ENCODE peak calls at places on chromosomes 6 and 20, in eight cellular contexts. F is lung, H is mesendoderm, X is hepatocyte, N is heart left ventricle, W is prostate gland, K is upper lobe of left lung, V is brain microvascular endothelial cell. U is an unnamed sample.

GRCh38 chr6:165453395-165453794 is 144.0 kb upstream of the C6orf118 start:
- DNase-seq in W (no peak), F (no peak), H (no peak), X (no peak), V (no peak), K (no peak), N (no peak), U (no peak)

GRCh38 chr6:136762022-136762975 is 30.0 kb downstream of the MAP3K5 start:
- DNase-seq in F (no peak), W (no peak), X (no peak), N (no peak), K (no peak), V (no peak), H (no peak), U (no peak)

GRCh38 chr6:83341765-83342164 is 89.1 kb downstream of the ME1 start:
- DNase-seq in X (no peak), K (no peak), N (no peak), V (no peak), W (no peak), H (peak; percentile 10), F (no peak), U (no peak)

GRCh38 chr6:114390176-114390575 is 47.4 kb upstream of the HS3ST5 start:
- DNase-seq in K (no peak), F (no peak), W (no peak), X (no peak), H (peak; percentile 78), V (no peak), N (no peak), U (no peak)

GRCh38 chr6:141164042-141164748 is 968.5 kb upstream of the GJE1 start:
- DNase-seq in F (no peak), H (peak; percentile 15), N (peak; percentile 49), K (no peak), W (no peak), X (peak; percentile 47), V (no peak), U (peak; percentile 44)

GRCh38 chr6:166751051-166751595 is 124.1 kb upstream of the RPS6KA2 start:
- DNase-seq in X (no peak), K (no peak), W (no peak), N (no peak), H (peak; percentile 72), F (no peak), V (peak; percentile 6), U (no peak)

GRCh38 chr6:154223296-154223695 is 133.3 kb downstream of the IPCEF1 start:
- DNase-seq in N (no peak), K (no peak), H (no peak), X (no peak), V (no peak), W (no peak), F (no peak), U (no peak)

GRCh38 chr6:43977404-43978111 is 149.7 kb downstream of the MRPL14 start:
- DNase-seq in H (no peak), X (no peak), N (no peak), F (no peak), K (no peak), W (no peak), V (no peak), U (peak; percentile 23)

GRCh38 chr6:91824346-91824745 is 1237.5 kb upstream of the MAP3K7 start:
- DNase-seq in W (no peak), F (no peak), V (no peak), H (no peak), N (no peak), X (no peak), K (no peak), U (no peak)

GRCh38 chr20:63033635-63034510 is 27.1 kb upstream of the BHLHE23 start:
- DNase-seq in X (no peak), V (no peak), K (peak; percentile 40), F (no peak), N (no peak), W (no peak), H (no peak), U (no peak)

GRCh38 chr6:125945378-125946141 is 11.0 kb upstream of the HINT3 start:
- DNase-seq in V (peak; percentile 88), H (peak; percentile 83), W (no peak), N (no peak), X (peak; percentile 52), F (no peak), K (no peak), U (no peak)

GRCh38 chr20:25275813-25276532 is 28.1 kb downstream of the PYGB start:
- DNase-seq in K (peak; percentile 74), N (peak; percentile 24), X (no peak), F (no peak), V (no peak), H (no peak), W (no peak), U (peak; percentile 20)

DNA sequence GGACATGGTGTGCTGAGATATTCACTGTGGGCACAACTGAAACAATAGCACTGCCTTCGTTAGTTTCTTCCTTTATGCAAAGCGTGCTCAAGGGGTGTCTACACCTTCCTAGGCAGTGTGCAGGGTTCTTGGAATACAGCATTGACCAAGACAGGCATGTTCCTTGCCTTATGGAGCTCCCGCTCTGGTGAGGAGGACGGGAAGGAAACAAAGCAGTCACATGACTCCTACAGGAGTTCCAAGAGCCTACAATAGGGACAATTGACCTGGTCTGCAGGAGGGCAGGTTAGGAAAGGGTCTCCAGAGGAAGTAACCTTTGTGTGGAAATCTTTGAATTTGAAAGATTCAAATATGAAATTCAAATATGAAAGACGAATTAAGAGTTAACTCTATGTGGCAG is 25.8 kb upstream of the SIRPB2 start:
- DNase-seq in K (no peak), X (no peak), V (no peak), N (no peak), F (no peak), W (no peak), H (no peak), U (no peak)
- H3K27ac ChIP-seq in K (no peak overlapping the region), X (no peak overlapping the region), V (no peak overlapping the region), N (no peak overlapping the region), F (no peak overlapping the region), W (no peak overlapping the region), H (no peak overlapping the region), U (no peak overlapping the region)

DNA sequence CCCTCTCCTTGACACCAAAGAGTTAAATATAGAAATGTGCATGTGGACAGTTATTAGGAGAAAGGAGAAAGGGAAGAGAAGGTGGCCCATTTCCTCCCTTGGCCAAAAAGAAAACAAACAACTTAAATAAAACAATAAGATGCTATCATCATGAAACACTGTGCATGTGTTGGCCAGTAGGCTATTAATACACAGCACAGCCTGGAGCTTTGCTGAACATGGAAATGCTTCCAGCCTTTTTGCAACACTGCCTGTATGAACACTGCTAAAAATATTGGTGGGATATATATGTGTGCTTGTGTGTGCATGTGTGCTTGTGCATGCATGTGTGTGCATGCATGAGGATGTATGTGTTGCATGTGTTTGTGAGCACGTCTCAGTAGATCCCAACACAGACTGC is 100.4 kb downstream of the LY86 start:
- DNase-seq in H (no peak), F (no peak), V (no peak), W (no peak), X (no peak), N (no peak), K (no peak), U (no peak)
- H3K27ac ChIP-seq in H (no peak overlapping the region), F (peak overlapping the region; percentile 63), V (no peak overlapping the region), W (peak overlapping the region; percentile 57), X (no peak overlapping the region), N (peak overlapping the region; percentile 76), K (peak overlapping the region; percentile 86), U (peak overlapping the region; percentile 84)

GRCh38 chr6:27370391-27370790 is 18.2 kb upstream of the ZNF391 start:
- DNase-seq in H (no peak), W (no peak), V (no peak), X (no peak), F (no peak), N (no peak), K (no peak), U (no peak)

GRCh38 chr6:27375613-27376079 is 12.9 kb upstream of the ZNF391 start:
- DNase-seq in V (no peak), K (no peak), W (no peak), N (no peak), X (peak; percentile 7), F (no peak), H (peak; percentile 70), U (no peak)

GRCh38 chr6:27374824-27375612 is 13.5 kb upstream of the ZNF391 start:
- DNase-seq in X (peak; percentile 86), W (peak; percentile 83), N (peak; percentile 86), V (peak; percentile 44), K (peak; percentile 85), H (peak; percentile 95), F (peak; percentile 86), U (peak; percentile 84)
- H3K27ac ChIP-seq in X (peak overlapping the region; percentile 77), W (peak overlapping the region; percentile 79), N (peak overlapping the region; percentile 32), V (no peak overlapping the region), K (peak overlapping the region; percentile 82), H (peak overlapping the region; percentile 56), F (peak overlapping the region; percentile 2), U (peak overlapping the region; percentile 75)

GRCh38 chr6:139051396-139052070 is 23.0 kb downstream of the ABRACL start:
- DNase-seq in K (no peak), V (no peak), H (no peak), W (no peak), X (no peak), F (no peak), N (no peak), U (no peak)
- H3K27ac ChIP-seq in K (no peak overlapping the region), V (no peak overlapping the region), H (no peak overlapping the region), W (no peak overlapping the region), X (no peak overlapping the region), F (no peak overlapping the region), N (no peak overlapping the region), U (no peak overlapping the region)

GRCh38 chr20:33423141-33423834 is 20.3 kb downstream of the SNTA1 start:
- DNase-seq in K (no peak), V (peak; percentile 38), W (no peak), H (no peak), X (peak; percentile 56), N (peak; percentile 92), F (no peak), U (peak; percentile 60)

GRCh38 chr20:33412484-33412838 is 11.1 kb upstream of the CDK5RAP1 start:
- DNase-seq in W (no peak), V (no peak), N (no peak), F (no peak), K (no peak), X (no peak), H (no peak), U (no peak)

GRCh38 chr20:33419140-33419974 is 18.0 kb upstream of the CDK5RAP1 start:
- DNase-seq in F (no peak), N (peak; percentile 92), X (peak; percentile 50), H (no peak), K (no peak), W (no peak), V (peak; percentile 43), U (no peak)

GRCh38 chr20:33415948-33416347 is 14.6 kb upstream of the CDK5RAP1 start:
- DNase-seq in K (no peak), N (peak; percentile 60), H (peak; percentile 60), X (no peak), F (no peak), W (peak; percentile 19), V (no peak), U (peak; percentile 45)

DNA sequence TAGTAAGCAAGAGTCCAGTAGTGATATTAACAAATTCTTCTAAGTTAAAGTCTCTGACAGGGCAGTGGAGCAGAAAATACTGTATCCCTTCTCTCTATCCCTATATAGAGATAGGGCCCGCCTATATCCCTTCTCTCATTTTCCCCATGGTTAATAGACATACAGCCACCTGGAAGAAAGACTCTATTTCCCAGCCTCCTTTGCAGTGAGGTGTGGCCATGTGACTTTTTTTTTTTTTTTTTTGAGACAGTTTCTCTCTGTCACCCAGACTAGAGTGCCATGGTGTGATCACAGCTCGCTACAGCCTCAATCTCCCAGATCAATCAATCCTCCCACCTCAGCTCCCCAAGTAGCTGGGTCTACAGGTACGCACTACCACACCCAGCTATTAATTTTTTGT is 16.7 kb upstream of the CDK5RAP1 start:
- DNase-seq in F (no peak), H (peak; percentile 18), N (no peak), V (no peak), K (no peak), X (no peak), W (no peak), U (no peak)
- H3K27ac ChIP-seq in F (peak overlapping the region; percentile 94), H (no peak overlapping the region), N (no peak overlapping the region), V (no peak overlapping the region), K (no peak overlapping the region), X (no peak overlapping the region), W (no peak overlapping the region), U (no peak overlapping the region)

GRCh38 chr20:58366866-58367265 is 22.2 kb upstream of the VAPB start:
- DNase-seq in N (no peak), F (no peak), W (no peak), K (no peak), H (no peak), X (no peak), V (no peak), U (no peak)
- H3K27ac ChIP-seq in N (peak overlapping the region; percentile 71), F (no peak overlapping the region), W (no peak overlapping the region), K (no peak overlapping the region), H (no peak overlapping the region), X (no peak overlapping the region), V (no peak overlapping the region), U (no peak overlapping the region)